ENCODE peak calls at places on chromosomes 5 and 9, in seven cellular contexts. One of them, this sample, is unnamed.

GRCh38 chr5:5128766-5129165 is 11.4 kb upstream of the ADAMTS16 start:
- DNase-seq in DND-41: no peak
- DNase-seq in neuronal stem cell: no peak
- DNase-seq in adipocyte: no peak
- DNase-seq in AG04450: no peak
- DNase-seq in transverse colon: no peak
- DNase-seq in fibroblast of lung: no peak
- DNase-seq in this sample: no peak

GRCh38 chr5:117220730-117221129 is 646.1 kb upstream of the SEMA6A start:
- DNase-seq in DND-41: no peak
- DNase-seq in neuronal stem cell: no peak
- DNase-seq in adipocyte: no peak
- DNase-seq in AG04450: no peak
- DNase-seq in transverse colon: no peak
- DNase-seq in fibroblast of lung: peak; percentile 12
- DNase-seq in this sample: peak; percentile 5

GRCh38 chr9:128920381-128921058 is at the start of gene PHYHD1:
- DNase-seq in DND-41: no peak
- DNase-seq in neuronal stem cell: no peak
- DNase-seq in adipocyte: no peak
- DNase-seq in AG04450: no peak
- DNase-seq in transverse colon: no peak
- DNase-seq in fibroblast of lung: peak; percentile 83
- DNase-seq in this sample: peak; percentile 83

GRCh38 chr5:6427689-6428088 is 21.0 kb upstream of the UBE2QL1 start:
- DNase-seq in DND-41: no peak
- DNase-seq in neuronal stem cell: no peak
- DNase-seq in adipocyte: no peak
- DNase-seq in AG04450: no peak
- DNase-seq in transverse colon: no peak
- DNase-seq in fibroblast of lung: no peak
- DNase-seq in this sample: no peak

GRCh38 chr9:114288233-114289051 is 34.5 kb upstream of the ORM1 start:
- DNase-seq in DND-41: no peak
- DNase-seq in neuronal stem cell: no peak
- DNase-seq in adipocyte: peak; percentile 88
- DNase-seq in AG04450: no peak
- DNase-seq in transverse colon: peak; percentile 7
- DNase-seq in fibroblast of lung: peak; percentile 81
- DNase-seq in this sample: no peak

GRCh38 chr5:157574456-157575095 is 999 bp downstream of the ADAM19 start:
- DNase-seq in DND-41: no peak
- DNase-seq in neuronal stem cell: no peak
- DNase-seq in adipocyte: peak; percentile 57
- DNase-seq in AG04450: no peak
- DNase-seq in transverse colon: peak; percentile 31
- DNase-seq in fibroblast of lung: no peak
- DNase-seq in this sample: no peak

GRCh38 chr9:109052416-109052815 is 39.1 kb upstream of the CTNNAL1 start:
- DNase-seq in DND-41: no peak
- DNase-seq in neuronal stem cell: no peak
- DNase-seq in adipocyte: peak; percentile 94
- DNase-seq in AG04450: no peak
- DNase-seq in transverse colon: no peak
- DNase-seq in fibroblast of lung: peak; percentile 79
- DNase-seq in this sample: no peak

GRCh38 chr9:133702798-133703570 is 35.2 kb downstream of the SARDH start:
- DNase-seq in DND-41: no peak
- DNase-seq in neuronal stem cell: no peak
- DNase-seq in adipocyte: no peak
- DNase-seq in AG04450: no peak
- DNase-seq in transverse colon: no peak
- DNase-seq in fibroblast of lung: no peak
- DNase-seq in this sample: no peak

GRCh38 chr5:93330506-93330905 is 250.5 kb downstream of the NR2F1-AS1 start:
- DNase-seq in DND-41: no peak
- DNase-seq in neuronal stem cell: no peak
- DNase-seq in adipocyte: no peak
- DNase-seq in AG04450: no peak
- DNase-seq in transverse colon: no peak
- DNase-seq in fibroblast of lung: peak; percentile 37
- DNase-seq in this sample: no peak

GRCh38 chr9:123335227-123335985 is 20.6 kb upstream of the CRB2 start:
- DNase-seq in DND-41: no peak
- DNase-seq in neuronal stem cell: no peak
- DNase-seq in adipocyte: peak; percentile 87
- DNase-seq in AG04450: peak; percentile 34
- DNase-seq in transverse colon: no peak
- DNase-seq in fibroblast of lung: peak; percentile 82
- DNase-seq in this sample: peak; percentile 80

GRCh38 chr5:178416919-178417318 is 173.3 kb downstream of the COL23A1 start:
- DNase-seq in DND-41: no peak
- DNase-seq in neuronal stem cell: no peak
- DNase-seq in adipocyte: peak; percentile 3
- DNase-seq in AG04450: no peak
- DNase-seq in transverse colon: no peak
- DNase-seq in fibroblast of lung: peak; percentile 16
- DNase-seq in this sample: peak; percentile 92

GRCh38 chr9:127360205-127360604 is 36.8 kb upstream of the SLC2A8 start:
- DNase-seq in DND-41: no peak
- DNase-seq in neuronal stem cell: no peak
- DNase-seq in adipocyte: no peak
- DNase-seq in AG04450: no peak
- DNase-seq in transverse colon: no peak
- DNase-seq in fibroblast of lung: no peak
- DNase-seq in this sample: no peak

GRCh38 chr9:2286825-2287455 is 271.8 kb downstream of the SMARCA2 start:
- DNase-seq in DND-41: no peak
- DNase-seq in neuronal stem cell: no peak
- DNase-seq in adipocyte: no peak
- DNase-seq in AG04450: no peak
- DNase-seq in transverse colon: no peak
- DNase-seq in fibroblast of lung: no peak
- DNase-seq in this sample: no peak

GRCh38 chr5:58184910-58185309 is 275.0 kb downstream of the PLK2 start:
- DNase-seq in DND-41: no peak
- DNase-seq in neuronal stem cell: no peak
- DNase-seq in adipocyte: peak; percentile 74
- DNase-seq in AG04450: no peak
- DNase-seq in transverse colon: no peak
- DNase-seq in fibroblast of lung: peak; percentile 74
- DNase-seq in this sample: no peak

GRCh38 chr5:168073991-168074800 is 217.2 kb upstream of the WWC1 start:
- DNase-seq in DND-41: no peak
- DNase-seq in neuronal stem cell: no peak
- DNase-seq in adipocyte: peak; percentile 58
- DNase-seq in AG04450: no peak
- DNase-seq in transverse colon: no peak
- DNase-seq in fibroblast of lung: peak; percentile 95
- DNase-seq in this sample: peak; percentile 36

GRCh38 chr5:56993241-56993640 is 41.3 kb upstream of the MIER3 start:
- DNase-seq in DND-41: no peak
- DNase-seq in neuronal stem cell: no peak
- DNase-seq in adipocyte: no peak
- DNase-seq in AG04450: no peak
- DNase-seq in transverse colon: no peak
- DNase-seq in fibroblast of lung: no peak
- DNase-seq in this sample: peak; percentile 38

GRCh38 chr9:74742792-74743389 is 144.8 kb downstream of the TRPM6 start:
- DNase-seq in DND-41: peak; percentile 27
- DNase-seq in neuronal stem cell: peak; percentile 38
- DNase-seq in adipocyte: peak; percentile 81
- DNase-seq in AG04450: peak; percentile 15
- DNase-seq in transverse colon: peak; percentile 14
- DNase-seq in fibroblast of lung: peak; percentile 20
- DNase-seq in this sample: no peak

GRCh38 chr5:152288499-152288898 is 116.6 kb downstream of the NMUR2 start:
- DNase-seq in DND-41: no peak
- DNase-seq in neuronal stem cell: no peak
- DNase-seq in adipocyte: no peak
- DNase-seq in AG04450: no peak
- DNase-seq in transverse colon: no peak
- DNase-seq in fibroblast of lung: no peak
- DNase-seq in this sample: peak; percentile 89

GRCh38 chr5:10563940-10564837 is at the start of gene ANKRD33B:
- DNase-seq in DND-41: peak; percentile 88
- DNase-seq in neuronal stem cell: peak; percentile 77
- DNase-seq in adipocyte: peak; percentile 86
- DNase-seq in AG04450: no peak
- DNase-seq in transverse colon: peak; percentile 63
- DNase-seq in fibroblast of lung: peak; percentile 66
- DNase-seq in this sample: peak; percentile 86

GRCh38 chr5:2742921-2743679 is 8.4 kb downstream of the IRX2 start:
- DNase-seq in DND-41: no peak
- DNase-seq in neuronal stem cell: no peak
- DNase-seq in adipocyte: no peak
- DNase-seq in AG04450: no peak
- DNase-seq in transverse colon: no peak
- DNase-seq in fibroblast of lung: no peak
- DNase-seq in this sample: no peak
- H3K27me3 ChIP-seq in DND-41: no peaks in the 10 kb centered on the region
- H3K27me3 ChIP-seq in neuronal stem cell: peaks cover 16% of the 10 kb centered on the region
- H3K27me3 ChIP-seq in adipocyte: no peaks in the 10 kb centered on the region
- H3K27me3 ChIP-seq in AG04450: peaks cover 41% of the 10 kb centered on the region
- H3K27me3 ChIP-seq in transverse colon: peaks cover 100% of the 10 kb centered on the region
- H3K27me3 ChIP-seq in fibroblast of lung: peaks cover 10% of the 10 kb centered on the region
- H3K27me3 ChIP-seq in this sample: no peaks in the 10 kb centered on the region

DNA sequence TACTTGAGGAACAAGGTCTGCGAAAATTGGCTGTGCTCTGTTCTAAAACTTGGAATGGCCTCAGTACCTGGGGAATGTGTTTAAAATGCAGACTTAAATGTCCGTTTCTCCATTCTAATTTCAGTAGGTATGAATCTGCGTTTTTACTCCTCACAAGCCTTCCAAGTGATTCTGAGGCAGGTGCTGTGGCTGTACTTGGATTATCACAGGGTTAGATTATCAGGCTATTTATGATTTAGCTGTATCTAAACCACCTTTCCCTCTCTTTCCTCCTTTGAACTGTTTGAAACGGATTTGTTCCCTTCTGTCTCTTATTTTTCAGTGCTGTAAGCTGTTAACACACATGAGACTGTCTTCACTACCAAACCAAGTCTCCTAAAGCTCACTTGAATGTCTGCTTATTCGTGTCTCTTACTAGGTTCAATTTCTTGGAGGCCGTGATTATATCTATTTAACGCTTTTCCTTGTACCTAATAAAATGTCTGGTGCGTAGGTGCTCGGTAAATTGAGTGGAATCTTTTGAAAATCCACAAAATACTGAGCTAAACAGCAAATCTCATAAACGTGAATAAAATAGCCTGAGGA is 714 bp upstream of the CETN3 start:
- DNase-seq in DND-41: no peak
- DNase-seq in neuronal stem cell: no peak
- DNase-seq in adipocyte: no peak
- DNase-seq in AG04450: no peak
- DNase-seq in transverse colon: no peak
- DNase-seq in fibroblast of lung: no peak
- DNase-seq in this sample: no peak
- H3K4me3 ChIP-seq in DND-41: peak overlapping the region; percentile 81
- H3K4me3 ChIP-seq in neuronal stem cell: peak overlapping the region; percentile 80
- H3K4me3 ChIP-seq in adipocyte: peak overlapping the region; percentile 96
- H3K4me3 ChIP-seq in AG04450: peak overlapping the region; percentile 69
- H3K4me3 ChIP-seq in transverse colon: peak overlapping the region; percentile 84
- H3K4me3 ChIP-seq in fibroblast of lung: peak overlapping the region; percentile 96
- H3K4me3 ChIP-seq in this sample: peak overlapping the region; percentile 85

GRCh38 chr9:137052293-137052692 is 1.6 kb downstream of the ENTPD2 start:
- DNase-seq in DND-41: no peak
- DNase-seq in neuronal stem cell: no peak
- DNase-seq in adipocyte: no peak
- DNase-seq in AG04450: no peak
- DNase-seq in transverse colon: no peak
- DNase-seq in fibroblast of lung: no peak
- DNase-seq in this sample: no peak

GRCh38 chr9:137052998-137053943 is 590 bp downstream of the ENTPD2 start:
- DNase-seq in DND-41: no peak
- DNase-seq in neuronal stem cell: no peak
- DNase-seq in adipocyte: no peak
- DNase-seq in AG04450: no peak
- DNase-seq in transverse colon: no peak
- DNase-seq in fibroblast of lung: no peak
- DNase-seq in this sample: no peak

GRCh38 chr9:137049544-137050449 is 3.8 kb upstream of the NPDC1 start:
- DNase-seq in DND-41: peak; percentile 36
- DNase-seq in neuronal stem cell: peak; percentile 67
- DNase-seq in adipocyte: peak; percentile 84
- DNase-seq in AG04450: no peak
- DNase-seq in transverse colon: peak; percentile 82
- DNase-seq in fibroblast of lung: peak; percentile 19
- DNase-seq in this sample: peak; percentile 56

GRCh38 chr9:137050570-137050969 is 3.3 kb downstream of the ENTPD2 start:
- DNase-seq in DND-41: no peak
- DNase-seq in neuronal stem cell: no peak
- DNase-seq in adipocyte: no peak
- DNase-seq in AG04450: no peak
- DNase-seq in transverse colon: no peak
- DNase-seq in fibroblast of lung: no peak
- DNase-seq in this sample: no peak

DNA sequence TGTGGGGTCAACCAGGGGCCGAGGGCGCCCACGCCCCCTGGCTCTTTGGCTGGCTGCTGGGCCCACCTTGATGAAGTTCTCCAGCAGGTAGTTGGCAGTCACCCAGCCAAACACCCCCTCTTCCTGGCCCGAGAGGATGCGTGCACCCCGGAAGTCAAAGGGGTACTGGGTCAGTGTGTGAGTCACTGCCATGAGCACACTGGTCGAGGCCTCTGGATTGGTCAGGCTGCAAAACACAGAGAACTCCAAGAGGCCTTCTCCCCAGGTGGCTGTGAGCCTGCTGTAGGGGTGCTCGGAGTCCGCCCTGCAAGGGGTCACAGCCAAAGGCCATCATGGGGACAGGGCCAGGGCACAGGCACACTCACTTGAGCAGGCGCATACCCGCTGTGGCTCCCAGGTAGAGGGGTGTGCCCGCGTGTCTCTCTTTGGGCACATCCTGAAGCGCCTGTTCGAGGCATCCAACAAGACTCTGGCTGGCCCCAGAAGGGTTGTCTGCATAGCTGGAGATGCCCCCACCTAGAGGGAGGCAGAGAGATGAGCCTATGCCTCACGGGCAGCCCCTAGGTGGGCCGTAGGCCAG is 2.6 kb downstream of the ENTPD2 start:
- DNase-seq in DND-41: no peak
- DNase-seq in neuronal stem cell: no peak
- DNase-seq in adipocyte: no peak
- DNase-seq in AG04450: no peak
- DNase-seq in transverse colon: no peak
- DNase-seq in fibroblast of lung: no peak
- DNase-seq in this sample: no peak
- H3K27me3 ChIP-seq in DND-41: peaks cover 16% of the 10 kb centered on the region
- H3K27me3 ChIP-seq in neuronal stem cell: peaks cover 23% of the 10 kb centered on the region
- H3K27me3 ChIP-seq in adipocyte: peaks cover 60% of the 10 kb centered on the region
- H3K27me3 ChIP-seq in AG04450: peaks cover 67% of the 10 kb centered on the region
- H3K27me3 ChIP-seq in transverse colon: peaks cover 67% of the 10 kb centered on the region
- H3K27me3 ChIP-seq in fibroblast of lung: peaks cover 22% of the 10 kb centered on the region
- H3K27me3 ChIP-seq in this sample: no peaks in the 10 kb centered on the region

DNA sequence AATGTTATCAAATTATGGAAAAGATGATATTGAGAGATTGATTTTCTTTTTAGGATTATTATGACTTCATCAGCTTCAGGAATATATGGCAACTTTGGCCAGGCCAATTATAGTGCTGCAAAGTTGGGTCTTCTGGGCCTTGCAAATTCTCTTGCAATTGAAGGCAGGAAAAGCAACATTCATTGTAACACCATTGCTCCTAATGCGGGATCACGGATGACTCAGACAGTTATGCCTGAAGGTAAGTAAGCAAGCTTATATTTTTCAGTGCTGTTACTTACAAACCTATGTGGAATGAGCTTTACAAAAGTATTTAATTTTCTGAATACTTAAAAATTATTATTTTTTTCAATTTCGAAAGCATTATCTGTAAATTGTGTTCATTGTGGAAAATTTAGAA is 26.5 kb downstream of the HSD17B4 start:
- DNase-seq in DND-41: no peak
- DNase-seq in neuronal stem cell: no peak
- DNase-seq in adipocyte: no peak
- DNase-seq in AG04450: no peak
- DNase-seq in transverse colon: no peak
- DNase-seq in fibroblast of lung: no peak
- DNase-seq in this sample: no peak
- H3K4me3 ChIP-seq in DND-41: no peak overlapping the region
- H3K4me3 ChIP-seq in neuronal stem cell: no peak overlapping the region
- H3K4me3 ChIP-seq in adipocyte: no peak overlapping the region
- H3K4me3 ChIP-seq in AG04450: no peak overlapping the region
- H3K4me3 ChIP-seq in transverse colon: no peak overlapping the region
- H3K4me3 ChIP-seq in fibroblast of lung: no peak overlapping the region
- H3K4me3 ChIP-seq in this sample: no peak overlapping the region